ENCODE peak calls at places on chromosomes 5 and 9, in seven cellular contexts. L is AG10803, J is A673, F is HL-60, C is PC-9, Y is AG09309, A is suprapubic skin. T is an unnamed sample.

GRCh38 chr9:115411516-115411915 is 293.6 kb upstream of the TNC start:
- DNase-seq in C (no peak), J (no peak), Y (no peak), L (peak), F (no peak), A (no peak), T (no peak)

GRCh38 chr5:88659529-88660325 is 223.3 kb downstream of the MEF2C start:
- DNase-seq in J (no peak), A (no peak), L (no peak), Y (no peak), F (no peak), C (no peak), T (no peak)

GRCh38 chr5:157160001-157160400 is 6.1 kb downstream of the GARIN3 start:
- DNase-seq in J (no peak), Y (no peak), A (no peak), C (no peak), F (no peak), L (no peak), T (no peak)

GRCh38 chr9:27549196-27549737 is 19.7 kb upstream of the MOB3B start:
- DNase-seq in F (no peak), A (no peak), C (no peak), L (peak), Y (no peak), J (no peak), T (peak)

GRCh38 chr5:54492196-54492595 is 25.4 kb upstream of the SNX18 start:
- DNase-seq in Y (no peak), L (peak), J (peak), A (no peak), F (no peak), C (no peak), T (no peak)

GRCh38 chr5:150672237-150672883 is 11.3 kb downstream of the MYOZ3 start:
- DNase-seq in L (no peak), A (no peak), J (peak), Y (no peak), C (no peak), F (peak), T (no peak)

GRCh38 chr5:177982072-177982727 is 13.8 kb downstream of the PROP1 start:
- DNase-seq in J (no peak), F (no peak), L (no peak), C (no peak), Y (no peak), A (no peak), T (no peak)

GRCh38 chr5:35458824-35459207 is 158.8 kb upstream of the SPEF2 start:
- DNase-seq in F (no peak), L (no peak), J (peak), A (no peak), Y (no peak), C (no peak), T (no peak)

GRCh38 chr5:53381-54174 is 38.4 kb upstream of the PLEKHG4B start:
- DNase-seq in L (peak), A (no peak), C (no peak), F (no peak), Y (no peak), J (peak), T (no peak)

GRCh38 chr5:119301947-119302346 is 53.9 kb upstream of the TNFAIP8 start:
- DNase-seq in L (no peak), C (no peak), A (no peak), F (no peak), J (no peak), Y (no peak), T (no peak)

GRCh38 chr5:154140381-154140780 is 50.2 kb upstream of the GALNT10 start:
- DNase-seq in C (no peak), A (no peak), F (no peak), L (no peak), Y (no peak), J (no peak), T (no peak)

GRCh38 chr9:87812375-87813118 is 70.1 kb upstream of the SPATA31E1 start:
- DNase-seq in F (no peak), L (peak), C (peak), A (no peak), Y (peak), J (peak), T (peak)

GRCh38 chr5:83531661-83532060 is 60.1 kb downstream of the VCAN start:
- DNase-seq in A (no peak), Y (no peak), C (no peak), F (no peak), J (no peak), L (no peak), T (no peak)

GRCh38 chr5:118778951-118779350 is 209.4 kb downstream of the DTWD2 start:
- DNase-seq in J (no peak), F (no peak), Y (no peak), A (no peak), L (no peak), C (no peak), T (no peak)

GRCh38 chr5:130321931-130322330 is 417.7 kb downstream of the CHSY3 start:
- DNase-seq in C (no peak), A (no peak), J (no peak), L (no peak), Y (no peak), F (no peak), T (no peak)

GRCh38 chr9:37283730-37284235 is 138.7 kb upstream of the GRHPR start:
- DNase-seq in C (no peak), L (peak), J (no peak), F (no peak), Y (no peak), A (no peak), T (no peak)

DNA sequence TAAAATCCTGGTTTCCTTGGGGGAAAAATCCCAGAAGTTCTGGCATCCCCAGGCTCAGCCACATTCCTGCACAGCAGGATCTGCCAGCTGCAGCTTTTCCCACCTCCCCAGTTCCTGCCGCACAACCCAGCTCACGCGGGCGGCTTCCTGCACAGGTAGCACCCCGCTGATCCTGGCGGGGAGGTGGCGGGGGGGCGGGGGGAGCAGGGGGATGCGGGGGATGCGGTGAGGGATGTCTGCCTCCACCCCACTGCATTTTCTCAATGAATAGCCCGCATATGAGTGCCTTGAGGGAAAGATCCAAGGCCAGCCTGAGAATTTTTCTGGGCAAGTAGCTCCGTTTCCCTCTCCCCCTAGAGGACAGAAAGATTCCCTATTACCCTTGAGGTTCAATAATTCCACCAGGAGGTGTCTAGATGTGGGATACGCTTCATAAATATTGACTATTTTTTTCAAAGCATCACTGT is 21.1 kb downstream of the GFPT2 start:
- DNase-seq in J (peak), C (peak), A (no peak), F (no peak), L (peak), Y (no peak), T (no peak)
- TF ChIP-seq CTCF in J (no peak), C (peak), A (no peak), F (no peak), L (peak), Y (peak), T (peak)

GRCh38 chr9:109780453-109781033 is 545 bp downstream of the PALM2AKAP2 start:
- DNase-seq in C (no peak), F (no peak), L (peak), Y (no peak), J (no peak), A (no peak), T (no peak)

GRCh38 chr9:109781541-109782197 is 1.7 kb downstream of the PALM2AKAP2 start:
- DNase-seq in C (no peak), Y (no peak), A (no peak), L (peak), F (no peak), J (no peak), T (no peak)

GRCh38 chr9:109776391-109776790 is 3.6 kb upstream of the PALM2AKAP2 start:
- DNase-seq in L (no peak), A (no peak), J (no peak), Y (no peak), F (no peak), C (no peak), T (no peak)

GRCh38 chr9:109781086-109781485 is 1.1 kb downstream of the PALM2AKAP2 start:
- DNase-seq in C (no peak), Y (no peak), J (no peak), A (no peak), F (no peak), L (peak), T (no peak)

DNA sequence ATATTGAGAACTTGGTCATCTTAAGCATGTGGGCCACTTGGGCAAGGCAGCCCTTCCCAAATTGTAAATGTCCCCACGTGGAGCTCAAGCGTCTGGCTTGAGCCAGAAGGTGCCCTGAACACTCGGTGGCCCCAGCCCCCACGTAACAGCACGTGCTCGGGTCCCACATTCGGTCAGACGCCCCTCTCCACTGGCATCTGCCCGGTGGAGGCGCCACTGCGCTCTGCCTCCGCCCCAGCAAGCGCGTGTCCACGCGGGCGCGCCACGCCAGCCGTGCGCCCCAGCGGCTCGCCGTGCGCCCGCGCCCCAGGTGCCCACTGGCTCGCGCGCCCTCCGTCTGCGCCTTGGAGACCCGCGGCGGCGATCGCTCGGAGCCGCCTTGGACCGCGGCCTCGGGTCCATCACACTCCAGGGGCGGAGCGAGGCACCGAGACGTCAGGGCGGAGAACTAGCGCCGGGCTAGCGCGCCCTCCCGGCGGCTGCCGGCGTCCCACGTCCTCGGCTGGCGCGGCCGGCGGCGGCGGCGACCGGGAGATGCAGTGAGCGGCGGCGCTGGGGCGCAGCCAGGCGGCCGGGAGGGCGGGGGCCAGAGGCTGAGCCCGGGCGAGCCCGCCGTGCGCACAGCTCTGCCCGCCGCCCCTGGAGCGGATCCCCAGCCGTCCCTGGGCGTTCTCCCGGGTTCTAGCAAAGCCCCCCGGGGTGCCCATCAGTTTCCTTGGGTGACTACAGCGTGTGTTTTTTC is at the start of gene PALM2AKAP2:
- DNase-seq in J (peak), C (peak), A (no peak), L (peak), Y (no peak), F (no peak), T (no peak)
- TF ChIP-seq CTCF in J (peak), C (no peak), A (peak), L (peak), Y (no peak), F (no peak), T (peak)

DNA sequence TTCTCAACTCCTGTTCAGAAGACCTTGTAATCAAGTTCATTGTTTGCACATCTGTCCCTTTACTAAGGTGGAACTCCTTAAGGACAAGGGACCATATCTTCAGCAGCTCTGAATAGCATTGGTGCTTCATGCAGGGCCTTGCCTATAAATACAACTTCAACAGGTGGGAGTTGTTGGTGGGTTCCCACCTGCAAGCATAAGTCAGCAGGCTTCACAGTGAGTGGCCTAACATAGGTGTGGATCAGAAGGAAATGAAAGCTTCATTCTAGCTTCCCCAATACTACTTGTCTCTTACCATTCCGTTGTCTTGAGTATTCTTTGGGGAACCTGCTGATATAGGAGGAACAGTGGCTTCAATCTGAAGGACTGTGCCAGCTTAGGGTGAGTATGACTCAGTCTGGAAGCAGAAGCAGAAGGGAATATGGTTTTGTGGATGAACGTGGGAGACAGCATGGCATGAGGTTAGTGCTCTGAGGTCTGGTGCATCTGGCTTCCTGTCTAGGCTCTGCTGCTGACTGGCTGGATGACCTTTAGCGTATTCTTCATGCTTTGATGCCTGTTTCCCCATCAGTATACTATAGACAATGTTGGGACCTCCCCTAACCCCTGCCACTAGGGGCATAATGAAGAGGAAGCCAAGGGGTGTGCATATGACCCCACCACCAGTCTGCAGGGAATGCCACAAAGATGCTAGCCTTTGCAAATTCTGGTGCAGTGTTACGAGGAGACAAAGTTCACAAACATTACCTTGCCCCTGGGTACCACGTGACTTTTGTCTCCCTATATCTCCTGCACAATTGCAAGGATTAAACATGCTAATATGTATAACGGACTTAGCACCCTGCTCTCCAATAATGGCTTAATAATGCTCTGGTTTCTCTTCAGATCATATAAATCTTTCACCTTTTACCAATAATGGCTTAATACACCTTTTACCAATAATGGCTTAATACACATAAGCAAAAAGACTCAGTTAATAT is 192.3 kb downstream of the PALM2AKAP2 start:
- DNase-seq in F (peak), J (no peak), L (no peak), C (no peak), Y (no peak), A (no peak), T (no peak)
- TF ChIP-seq CTCF in F (no peak), J (no peak), L (no peak), C (no peak), Y (no peak), A (no peak), T (no peak)

DNA sequence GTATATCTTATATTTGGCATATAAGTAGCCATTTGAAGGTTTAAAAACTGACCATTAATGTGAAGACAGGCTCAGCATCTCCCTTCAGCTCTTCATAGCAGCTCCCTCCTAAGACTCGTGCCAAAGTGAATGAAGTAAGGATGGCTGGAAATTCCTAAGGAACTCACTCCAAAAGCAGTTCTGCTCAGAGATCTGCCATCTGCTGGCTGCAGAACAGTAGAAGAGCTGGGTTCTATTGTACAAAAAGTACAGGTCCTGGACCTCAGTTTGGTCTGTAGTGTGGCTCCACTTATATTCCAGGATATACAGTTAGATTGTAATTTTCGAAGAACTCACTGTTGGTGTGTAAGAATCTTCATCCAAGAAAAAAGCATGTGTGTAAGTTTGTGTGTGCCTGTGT is 104.9 kb upstream of the RUSC2 start:
- DNase-seq in Y (peak), J (no peak), A (no peak), C (no peak), F (no peak), L (peak), T (peak)
- TF ChIP-seq CTCF in Y (peak), J (peak), A (no peak), C (no peak), F (no peak), L (peak), T (peak)

GRCh38 chr9:503881-504852 is 289.5 kb downstream of the DOCK8 start:
- DNase-seq in A (peak), J (peak), L (peak), C (peak), Y (no peak), F (peak), T (no peak)

GRCh38 chr9:503331-503730 is 288.7 kb downstream of the DOCK8 start:
- DNase-seq in J (no peak), F (no peak), A (no peak), C (no peak), L (no peak), Y (no peak), T (no peak)

GRCh38 chr9:504921-505821 is 290.5 kb downstream of the DOCK8 start:
- DNase-seq in Y (no peak), F (no peak), L (no peak), A (no peak), J (no peak), C (no peak), T (no peak)
- TF ChIP-seq CTCF in Y (no peak), F (no peak), L (no peak), A (no peak), J (no peak), C (no peak), T (no peak)

DNA sequence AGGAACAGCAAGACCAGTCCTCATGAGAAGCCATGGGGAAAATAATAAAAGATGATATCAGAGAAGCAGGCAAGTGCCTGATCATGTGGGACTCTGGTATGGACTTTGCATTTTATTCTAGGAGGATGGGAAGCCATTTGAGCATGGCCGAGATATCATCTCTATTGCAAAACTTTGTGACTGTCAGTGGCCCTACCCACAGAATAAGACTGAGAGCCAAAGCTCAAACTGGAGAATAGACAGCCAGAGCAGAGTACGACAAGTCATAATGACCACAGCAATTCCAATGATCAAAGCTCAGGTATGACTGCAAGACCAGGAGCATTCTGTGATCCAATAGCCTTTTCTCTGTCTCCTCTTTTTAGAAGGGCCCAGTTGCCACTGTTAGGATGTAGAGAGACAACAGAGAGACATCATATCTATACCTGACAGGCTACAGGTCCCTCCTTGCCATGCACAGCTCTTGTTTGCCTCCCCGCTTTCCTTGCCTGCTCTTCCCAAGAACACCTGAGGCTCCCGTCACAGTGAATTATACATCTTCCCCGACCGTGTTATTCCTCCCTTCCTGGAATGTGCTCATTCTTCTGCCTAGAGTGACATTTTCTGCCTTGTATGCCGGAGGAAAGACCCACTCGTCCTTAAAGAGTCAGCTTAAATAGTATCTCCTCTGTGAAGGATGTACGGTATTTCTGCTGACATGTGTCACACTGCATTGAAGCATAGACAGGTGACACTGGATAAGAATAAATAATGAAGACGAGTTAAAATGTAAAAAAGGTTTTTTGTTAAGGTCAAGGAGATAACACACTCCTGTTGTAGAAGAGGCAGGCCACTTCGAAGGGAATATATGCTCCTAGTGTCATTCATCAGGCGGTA is 248.7 kb upstream of the MAP3K1 start:
- DNase-seq in C (no peak), A (no peak), F (no peak), L (no peak), J (no peak), Y (no peak), T (no peak)
- TF ChIP-seq CTCF in C (no peak), A (no peak), F (no peak), L (no peak), J (no peak), Y (no peak), T (no peak)

GRCh38 chr9:108511200-108511756 is 344.5 kb downstream of the ACTL7B start:
- DNase-seq in F (peak), A (no peak), Y (peak), J (no peak), L (peak), C (no peak), T (peak)
- TF ChIP-seq CTCF in F (no peak), A (no peak), Y (no peak), J (no peak), L (no peak), C (no peak), T (no peak)

DNA sequence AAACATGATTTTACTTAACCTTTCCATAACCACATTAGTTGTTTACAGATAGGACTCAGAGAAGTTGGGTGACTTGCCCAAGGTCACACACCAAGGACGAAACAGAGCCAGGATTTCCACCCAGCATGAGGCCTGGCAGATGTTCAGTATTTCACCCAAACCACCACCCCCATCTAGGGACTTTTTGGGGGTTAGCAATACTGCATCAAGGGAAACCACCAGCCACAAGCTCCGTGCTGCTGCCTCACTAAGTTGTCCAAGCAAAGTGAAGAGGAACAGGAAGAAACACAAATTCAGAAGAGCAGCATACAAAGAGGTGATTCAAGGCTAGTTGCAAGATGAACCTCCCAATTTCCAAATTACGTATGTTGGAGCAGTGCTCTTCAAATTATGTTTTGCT is 219.6 kb upstream of the RORB start:
- DNase-seq in C (no peak), A (no peak), F (no peak), J (no peak), Y (no peak), L (no peak), T (no peak)
- TF ChIP-seq CTCF in C (no peak), A (no peak), F (no peak), J (no peak), Y (no peak), L (no peak), T (no peak)

T was measured in AG09319.